ENCODE peak calls at places on chromosome 5, in six cellular contexts. R, B, X, Z, A and S are unnamed samples. For H3K4me1, the result is how much of the 10 kb centered on the place peaks cover.

GRCh38 chr5:157732130-157732783 is 1.0 kb downstream of the THG1L start:
- DNase-seq in X (no peak), R (no peak), B (no peak), A (no peak), Z (no peak), S (no peak)

GRCh38 chr5:74040065-74040551 is 414.1 kb downstream of the ARHGEF28 start:
- DNase-seq in A (no peak), R (no peak), Z (peak), B (peak), X (peak), S (no peak)

GRCh38 chr5:78647411-78647818 is 1.2 kb downstream of the LHFPL2 start:
- DNase-seq in Z (peak), R (peak), B (peak), A (no peak), X (no peak), S (peak)

GRCh38 chr5:40682431-40683017 is 2.8 kb downstream of the PTGER4 start:
- DNase-seq in Z (no peak), A (no peak), X (no peak), B (peak), R (no peak), S (no peak)

GRCh38 chr5:62298118-62298517 is 7.9 kb upstream of the KIF2A start:
- DNase-seq in A (no peak), Z (no peak), X (no peak), R (no peak), B (no peak), S (no peak)

GRCh38 chr5:139642891-139643871 is 5.0 kb upstream of the CXXC5 start:
- DNase-seq in Z (no peak), X (no peak), A (no peak), B (no peak), R (no peak), S (peak)

GRCh38 chr5:91288517-91288916 is 94.6 kb downstream of the ARRDC3 start:
- DNase-seq in R (no peak), Z (no peak), A (no peak), X (no peak), B (no peak), S (no peak)

GRCh38 chr5:57692582-57693487 is 210.2 kb upstream of the ACTBL2 start:
- DNase-seq in A (peak), R (peak), Z (peak), X (peak), B (peak), S (peak)

GRCh38 chr5:142012186-142012785 is 541 bp downstream of the GNPDA1 start:
- DNase-seq in A (no peak), R (peak), Z (peak), X (peak), B (no peak), S (peak)

GRCh38 chr5:144183254-144183889 is 12.7 kb downstream of the KCTD16 start:
- DNase-seq in B (peak), R (no peak), Z (peak), A (no peak), X (no peak), S (no peak)

GRCh38 chr5:163509288-163510040 is 4.0 kb downstream of the MAT2B start:
- DNase-seq in A (no peak), Z (peak), X (peak), B (peak), R (peak), S (no peak)

GRCh38 chr5:16625116-16625515 is 8.3 kb upstream of the RETREG1 start:
- DNase-seq in B (no peak), A (no peak), R (no peak), X (no peak), Z (no peak), S (no peak)

GRCh38 chr5:44387391-44387790 is 1.8 kb downstream of the FGF10 start:
- DNase-seq in B (no peak), X (no peak), Z (no peak), A (no peak), R (peak), S (no peak)
- H3K23ac ChIP-seq in B (no peak), X (no peak), Z (no peak), A (no peak), R (no peak), S (no peak)

DNA sequence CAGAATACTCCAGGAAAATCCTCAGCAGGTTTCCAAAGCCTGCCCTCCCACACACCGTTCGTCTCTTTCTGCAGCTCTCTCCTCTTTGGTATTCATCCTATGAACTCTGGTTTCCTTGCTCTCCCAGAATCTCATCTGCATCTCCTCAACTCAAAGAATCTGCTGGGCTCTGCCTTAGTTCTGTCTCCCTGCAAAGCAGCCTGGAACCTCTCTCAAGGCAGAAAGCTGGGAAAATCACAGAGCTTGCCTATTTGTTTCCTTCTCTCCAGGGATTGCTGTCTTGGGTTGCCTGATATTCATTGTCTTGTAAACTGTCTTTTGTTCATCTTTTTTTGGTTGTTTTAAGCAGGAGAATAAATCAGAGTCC is 5.3 kb upstream of the ERAP2 start:
- DNase-seq in A (no peak), R (no peak), B (no peak), X (no peak), Z (no peak), S (no peak)
- H3K27ac ChIP-seq in A (no peak), R (no peak), B (no peak), X (no peak), Z (no peak), S (no peak)

DNA sequence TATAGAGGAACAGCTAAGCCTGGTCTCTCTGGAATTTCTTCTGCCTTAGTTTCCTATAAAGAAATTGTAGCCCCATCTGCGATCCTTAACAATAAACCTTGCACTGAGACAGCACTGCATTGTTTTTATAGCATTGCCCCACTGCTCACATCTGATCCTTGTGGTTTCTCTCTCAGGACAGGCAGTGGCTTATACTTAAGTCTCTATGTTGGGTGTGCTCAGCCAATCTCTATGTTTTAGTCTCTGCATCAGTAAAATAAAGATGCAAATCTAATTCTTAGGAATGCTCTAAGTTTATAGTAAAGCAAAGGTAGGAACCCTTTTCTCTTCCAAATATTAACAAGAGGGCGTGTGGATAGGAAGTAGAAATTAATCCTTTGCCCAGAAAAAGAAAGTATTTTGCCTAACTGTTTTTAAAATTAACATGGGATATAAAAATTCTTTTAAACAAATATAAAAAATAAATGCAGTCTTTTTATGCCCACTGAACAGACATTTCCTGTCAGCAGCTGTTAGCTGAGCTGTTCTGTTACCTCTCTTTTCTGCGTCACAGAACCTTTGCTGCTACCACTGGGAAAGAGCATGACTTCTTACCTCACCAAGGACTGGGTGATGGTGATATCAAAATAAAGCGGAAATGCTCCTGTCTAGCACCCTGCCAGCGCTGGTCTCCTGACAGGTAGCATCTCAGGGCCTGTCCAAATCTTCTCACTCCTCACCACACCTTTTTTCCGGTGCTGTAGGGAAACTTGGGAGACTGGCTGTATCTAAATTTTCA is 29.5 kb downstream of the MRPS27 start:
- DNase-seq in X (no peak), Z (peak), R (no peak), A (no peak), B (peak), S (no peak)
- H3K4me1 ChIP-seq in X (under half), Z (under half), R (under half), A (under half), B (under half), S (under half)

DNA sequence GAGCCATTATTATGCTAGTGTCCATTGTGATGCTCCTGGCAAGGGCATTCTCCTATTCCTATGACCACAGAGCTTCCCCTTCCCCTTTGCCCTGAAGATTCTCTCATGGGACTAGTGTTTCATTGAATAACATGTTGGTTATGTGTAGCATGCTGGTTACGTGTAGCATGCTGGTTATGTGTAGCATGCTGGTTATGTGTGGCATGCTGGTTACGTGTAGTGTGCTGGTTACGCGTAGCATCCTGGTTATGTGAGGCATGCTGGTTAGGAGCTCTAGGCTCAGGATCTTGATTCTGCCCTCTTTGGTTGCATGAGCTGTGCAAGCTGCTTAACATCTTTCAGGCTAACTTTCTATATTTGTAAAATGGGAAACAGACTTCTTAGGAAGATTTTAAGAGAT is 46.5 kb upstream of the GPR151 start:
- DNase-seq in X (peak), A (no peak), B (no peak), Z (no peak), R (no peak), S (no peak)
- H3K23ac ChIP-seq in X (no peak), A (no peak), B (no peak), Z (no peak), R (no peak), S (no peak)

GRCh38 chr5:41925555-41925946 is 470 bp downstream of the FBXO4 start:
- DNase-seq in B (peak), A (peak), X (no peak), R (no peak), Z (no peak), S (no peak)
- H3K27ac ChIP-seq in B (peak), A (no peak), X (no peak), R (no peak), Z (no peak), S (no peak)

GRCh38 chr5:173915310-173916005 is 27.3 kb downstream of the CPEB4 start:
- DNase-seq in Z (no peak), A (no peak), X (no peak), R (no peak), B (no peak), S (no peak)

GRCh38 chr5:173919443-173919842 is 31.3 kb downstream of the CPEB4 start:
- DNase-seq in X (no peak), A (no peak), Z (no peak), B (peak), R (no peak), S (no peak)

GRCh38 chr5:173920024-173920753 is 32.0 kb downstream of the CPEB4 start:
- DNase-seq in X (no peak), R (no peak), Z (no peak), A (peak), B (peak), S (no peak)

GRCh38 chr5:173916233-173916632 is 28.1 kb downstream of the CPEB4 start:
- DNase-seq in X (no peak), Z (no peak), B (no peak), A (no peak), R (peak), S (no peak)

DNA sequence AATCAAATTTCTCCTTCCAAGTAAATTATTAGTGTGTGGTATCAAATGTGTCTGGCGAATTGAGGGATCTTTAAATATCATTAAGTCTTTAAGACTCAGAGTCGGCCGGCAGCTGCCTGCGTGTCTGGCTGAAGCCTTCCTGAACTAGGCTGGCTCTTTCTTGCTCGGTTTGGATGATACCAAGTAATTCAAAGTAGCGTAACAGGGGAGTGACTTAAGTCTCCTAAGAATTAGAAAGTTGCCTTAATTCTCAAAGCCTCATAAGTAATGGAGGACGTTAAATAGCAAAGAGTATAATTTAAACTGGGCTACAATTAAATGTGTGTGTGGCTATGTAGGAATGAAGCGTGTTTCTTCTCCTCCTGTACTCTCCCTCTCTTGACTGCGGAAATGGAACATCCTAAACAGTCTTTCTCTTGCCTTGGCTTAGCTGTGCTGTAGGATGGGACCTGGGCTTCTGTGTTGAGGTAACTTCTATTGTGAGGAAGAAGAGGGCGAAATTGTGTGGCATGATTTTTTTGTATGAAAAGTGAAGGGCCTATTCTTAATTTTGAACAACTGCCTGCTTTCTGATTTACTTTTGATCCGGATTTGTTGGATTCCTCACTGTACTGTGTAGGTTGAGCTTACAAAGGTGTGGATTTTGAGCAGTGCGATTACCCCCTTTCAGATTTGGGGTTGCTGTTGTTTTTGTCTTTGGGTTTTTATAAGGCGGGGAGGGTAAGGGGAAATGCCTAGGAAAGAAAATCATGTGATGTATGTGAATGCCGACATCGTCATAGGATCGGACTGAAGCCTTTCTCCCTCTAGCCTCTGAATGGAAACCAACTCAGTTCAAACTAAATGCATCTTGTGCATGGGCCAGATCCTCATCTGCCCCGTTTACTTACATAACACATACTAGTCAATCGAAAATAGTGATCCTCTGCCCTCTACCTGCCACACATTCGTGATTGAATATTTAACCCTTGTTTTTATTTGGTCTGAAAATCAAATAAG is 29.9 kb downstream of the CPEB4 start:
- DNase-seq in B (peak), X (peak), Z (peak), R (peak), A (peak), S (peak)
- H3K4me1 ChIP-seq in B (under half), X (under half), Z (under half), R (under half), A (under half), S (under half)

DNA sequence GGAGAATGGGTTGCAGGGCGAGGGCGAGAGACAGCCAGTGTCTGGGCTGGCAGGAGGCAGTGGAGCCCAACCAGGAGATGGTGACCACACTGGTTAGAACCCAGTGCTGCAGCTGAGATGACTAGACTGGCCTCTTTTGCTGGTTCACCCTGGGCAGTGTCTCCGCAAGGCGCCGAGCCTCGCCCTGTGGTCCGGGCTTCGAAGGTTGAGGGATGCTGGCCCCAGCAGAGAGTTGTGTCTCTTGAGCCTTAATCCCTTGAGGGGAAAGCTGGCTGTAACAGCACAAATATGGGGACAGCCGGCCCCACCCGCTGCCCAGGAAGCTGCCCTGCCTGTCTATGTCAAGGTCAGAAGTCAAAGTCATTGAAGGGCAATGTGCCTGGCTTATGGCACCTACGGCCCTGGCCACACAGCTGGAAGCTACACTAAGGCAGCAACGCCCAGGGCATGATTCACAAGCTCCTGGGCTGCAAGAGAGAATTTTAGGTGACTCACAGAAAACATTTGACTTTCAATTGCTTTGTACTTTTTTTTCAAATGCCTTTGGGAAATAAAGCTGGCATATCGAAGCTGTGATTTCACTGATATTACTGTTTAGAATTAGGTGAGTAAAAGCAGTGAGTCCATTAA is 33.3 kb downstream of the NKX2-5 start:
- DNase-seq in B (peak), X (peak), R (peak), Z (peak), A (no peak), S (no peak)
- H3K23ac ChIP-seq in B (no peak), X (no peak), R (no peak), Z (no peak), A (no peak), S (no peak)

GRCh38 chr5:172870807-172871431 is 36.9 kb downstream of the ERGIC1 start:
- DNase-seq in Z (peak), B (no peak), R (no peak), A (no peak), X (peak), S (no peak)

GRCh38 chr5:172871982-172872381 is 37.9 kb downstream of the ERGIC1 start:
- DNase-seq in A (no peak), B (peak), R (no peak), X (no peak), Z (peak), S (no peak)

GRCh38 chr5:172872997-172873491 is 39.0 kb downstream of the ERGIC1 start:
- DNase-seq in B (peak), X (no peak), R (no peak), A (no peak), Z (peak), S (no peak)

GRCh38 chr5:172870261-172870806 is 36.3 kb downstream of the ERGIC1 start:
- DNase-seq in B (peak), A (no peak), Z (peak), R (no peak), X (peak), S (no peak)

DNA sequence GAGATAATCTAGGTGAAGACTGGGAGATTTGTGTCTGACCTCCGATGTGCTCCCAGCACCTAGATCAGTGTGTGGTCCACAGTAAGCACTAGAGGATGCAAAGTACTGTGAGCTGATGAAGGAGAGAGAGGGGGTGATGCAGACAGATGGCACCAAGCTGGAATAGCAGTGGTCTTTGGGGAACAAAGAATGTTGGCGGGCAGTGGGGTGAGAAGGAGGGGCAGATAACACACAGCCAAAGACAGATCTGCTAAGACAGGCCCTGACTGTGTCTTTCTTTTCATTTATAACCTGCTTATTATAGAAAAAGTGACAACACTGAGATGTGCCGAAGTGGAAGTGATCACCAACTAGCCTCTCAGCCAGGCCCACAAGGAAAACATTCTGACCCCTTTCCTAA is 37.5 kb downstream of the ERGIC1 start:
- DNase-seq in B (no peak), A (no peak), X (no peak), R (no peak), Z (no peak), S (no peak)
- H3K27ac ChIP-seq in B (peak), A (no peak), X (no peak), R (no peak), Z (peak), S (no peak)

GRCh38 chr5:72147601-72148000 is 40.3 kb downstream of the MAP1B start:
- DNase-seq in B (no peak), Z (no peak), R (no peak), X (no peak), A (no peak), S (no peak)

GRCh38 chr5:72141440-72142271 is 34.4 kb downstream of the MAP1B start:
- DNase-seq in Z (peak), X (no peak), A (no peak), B (peak), R (no peak), S (no peak)

GRCh38 chr5:72146056-72146455 is 38.8 kb downstream of the MAP1B start:
- DNase-seq in R (no peak), A (no peak), B (no peak), X (no peak), Z (no peak), S (no peak)

GRCh38 chr5:72144762-72145161 is 37.5 kb downstream of the MAP1B start:
- DNase-seq in X (no peak), Z (no peak), R (no peak), A (no peak), B (no peak), S (no peak)

GRCh38 chr5:72145351-72145750 is 38.1 kb downstream of the MAP1B start:
- DNase-seq in Z (no peak), R (no peak), A (no peak), X (no peak), B (no peak), S (no peak)
- H3K4me1 ChIP-seq in Z (under half), R (under half), A (under half), X (under half), B (under half), S (under half)